ENCODE peak calls at places on chromosome 18, in seven cellular contexts. U is transverse colon, K is colonic mucosa, M is neuronal stem cell, X is SK-N-SH, Z is fibroblast of lung, Q is A549. N is an unnamed sample.

GRCh38 chr18:75249192-75249551 is 38.6 kb downstream of the TSHZ1 start:
- DNase-seq in U (no peak), K (no peak), M (no peak), X (no peak), Z (no peak), Q (no peak), N (no peak)

GRCh38 chr18:48539406-48540328 is 836 bp downstream of the CTIF start:
- DNase-seq in U (peak; percentile 45), K (peak; percentile 49), M (peak; percentile 57), X (peak; percentile 71), Z (peak; percentile 56), Q (peak; percentile 39), N (no peak)

GRCh38 chr18:39962546-39962945 is 1992.5 kb upstream of the PIK3C3 start:
- DNase-seq in U (no peak), K (no peak), M (no peak), X (no peak), Z (no peak), Q (no peak), N (no peak)

GRCh38 chr18:43780782-43781340 is 503.6 kb upstream of the SYT4 start:
- DNase-seq in U (no peak), K (no peak), M (no peak), X (no peak), Z (peak; percentile 65), Q (no peak), N (no peak)

GRCh38 chr18:5294113-5294617 is 1.4 kb downstream of the ZBTB14 start:
- DNase-seq in U (peak; percentile 73), K (peak; percentile 76), M (no peak), X (peak; percentile 6), Z (peak; percentile 5), Q (no peak), N (no peak)

GRCh38 chr18:48519431-48520100 is 19.3 kb upstream of the CTIF start:
- DNase-seq in U (no peak), K (no peak), M (no peak), X (no peak), Z (no peak), Q (no peak), N (no peak)

GRCh38 chr18:79958981-79959380 is 5.5 kb upstream of the HSBP1L1 start:
- DNase-seq in U (no peak), K (no peak), M (no peak), X (no peak), Z (no peak), Q (no peak), N (no peak)

GRCh38 chr18:55534547-55534946 is 53.4 kb downstream of the TCF4 start:
- DNase-seq in U (no peak), K (no peak), M (no peak), X (no peak), Z (peak; percentile 43), Q (no peak), N (no peak)

GRCh38 chr18:79502785-79503184 is 107.1 kb downstream of the NFATC1 start:
- DNase-seq in U (no peak), K (no peak), M (no peak), X (no peak), Z (peak; percentile 65), Q (no peak), N (peak; percentile 8)

GRCh38 chr18:33746261-33746660 is 168.2 kb downstream of the ASXL3 start:
- DNase-seq in U (no peak), K (no peak), M (no peak), X (no peak), Z (no peak), Q (no peak), N (no peak)

GRCh38 chr18:72181241-72181764 is 362.8 kb downstream of the CBLN2 start:
- DNase-seq in U (no peak), K (no peak), M (no peak), X (no peak), Z (no peak), Q (no peak), N (no peak)

GRCh38 chr18:21996261-21996892 is 173.0 kb upstream of the GATA6 start:
- DNase-seq in U (peak; percentile 51), K (peak; percentile 57), M (no peak), X (no peak), Z (peak; percentile 60), Q (no peak), N (no peak)

GRCh38 chr18:10410472-10411300 is 43.7 kb upstream of the APCDD1 start:
- DNase-seq in U (no peak), K (no peak), M (no peak), X (no peak), Z (peak; percentile 55), Q (no peak), N (no peak)

GRCh38 chr18:77098033-77098432 is 34.5 kb downstream of the MBP start:
- DNase-seq in U (no peak), K (no peak), M (no peak), X (no peak), Z (peak; percentile 57), Q (no peak), N (no peak)

GRCh38 chr18:61825386-61825785 is 67.4 kb downstream of the RNF152 start:
- DNase-seq in U (no peak), K (no peak), M (no peak), X (no peak), Z (peak; percentile 66), Q (no peak), N (no peak)

GRCh38 chr18:41870191-41870590 is 84.8 kb upstream of the PIK3C3 start:
- DNase-seq in U (no peak), K (no peak), M (no peak), X (no peak), Z (no peak), Q (no peak), N (no peak)

GRCh38 chr18:31454066-31454708 is 6.6 kb downstream of the DSG3 start:
- DNase-seq in U (no peak), K (no peak), M (no peak), X (no peak), Z (peak; percentile 96), Q (peak; percentile 82), N (no peak)

GRCh38 chr18:50422286-50422898 is 47.5 kb downstream of the SKA1 start:
- DNase-seq in U (no peak), K (no peak), M (no peak), X (no peak), Z (peak; percentile 11), Q (no peak), N (no peak)

GRCh38 chr18:48680871-48681270 is 142.0 kb downstream of the CTIF start:
- DNase-seq in U (no peak), K (no peak), M (peak; percentile 61), X (no peak), Z (no peak), Q (no peak), N (no peak)

GRCh38 chr18:79902640-79903039 is 48.8 kb downstream of the SLC66A2 start:
- DNase-seq in U (peak; percentile 6), K (no peak), M (no peak), X (no peak), Z (no peak), Q (no peak), N (no peak)

GRCh38 chr18:13151656-13152055 is 66.9 kb upstream of the LDLRAD4 start:
- DNase-seq in U (no peak), K (no peak), M (no peak), X (no peak), Z (no peak), Q (no peak), N (no peak)

GRCh38 chr18:13145636-13146190 is 72.8 kb upstream of the LDLRAD4 start:
- DNase-seq in U (no peak), K (no peak), M (no peak), X (no peak), Z (no peak), Q (no peak), N (no peak)

GRCh38 chr18:13141209-13141608 is 77.4 kb upstream of the LDLRAD4 start:
- DNase-seq in U (no peak), K (no peak), M (no peak), X (no peak), Z (no peak), Q (no peak), N (no peak)

GRCh38 chr18:13147146-13147545 is 71.4 kb upstream of the LDLRAD4 start:
- DNase-seq in U (no peak), K (no peak), M (no peak), X (no peak), Z (no peak), Q (no peak), N (no peak)
- H3K4me1 ChIP-seq in U (no peaks in the 10 kb centered on the region), K (no peaks in the 10 kb centered on the region), M (no peaks in the 10 kb centered on the region), X (no peaks in the 10 kb centered on the region), Z (no peaks in the 10 kb centered on the region), Q (no peaks in the 10 kb centered on the region), N (no peaks in the 10 kb centered on the region)

GRCh38 chr18:36031407-36031806 is 36.0 kb downstream of the RPRD1A start:
- DNase-seq in U (no peak), K (no peak), M (no peak), X (no peak), Z (no peak), Q (no peak), N (no peak)

GRCh38 chr18:36035253-36035652 is 32.1 kb downstream of the RPRD1A start:
- DNase-seq in U (no peak), K (no peak), M (no peak), X (peak; percentile 53), Z (peak; percentile 58), Q (no peak), N (no peak)

GRCh38 chr18:36028859-36029258 is 38.5 kb downstream of the RPRD1A start:
- DNase-seq in U (no peak), K (no peak), M (no peak), X (no peak), Z (peak; percentile 70), Q (no peak), N (no peak)

GRCh38 chr18:36034299-36034895 is 33.0 kb downstream of the RPRD1A start:
- DNase-seq in U (no peak), K (no peak), M (no peak), X (no peak), Z (no peak), Q (no peak), N (no peak)

GRCh38 chr18:36031903-36032302 is 35.5 kb downstream of the RPRD1A start:
- DNase-seq in U (no peak), K (no peak), M (no peak), X (no peak), Z (no peak), Q (no peak), N (no peak)
- H3K4me1 ChIP-seq in U (peaks cover 4% of the 10 kb centered on the region), K (no peaks in the 10 kb centered on the region), M (no peaks in the 10 kb centered on the region), X (peaks cover 10% of the 10 kb centered on the region), Z (no peaks in the 10 kb centered on the region), Q (peaks cover 3% of the 10 kb centered on the region), N (no peaks in the 10 kb centered on the region)

DNA sequence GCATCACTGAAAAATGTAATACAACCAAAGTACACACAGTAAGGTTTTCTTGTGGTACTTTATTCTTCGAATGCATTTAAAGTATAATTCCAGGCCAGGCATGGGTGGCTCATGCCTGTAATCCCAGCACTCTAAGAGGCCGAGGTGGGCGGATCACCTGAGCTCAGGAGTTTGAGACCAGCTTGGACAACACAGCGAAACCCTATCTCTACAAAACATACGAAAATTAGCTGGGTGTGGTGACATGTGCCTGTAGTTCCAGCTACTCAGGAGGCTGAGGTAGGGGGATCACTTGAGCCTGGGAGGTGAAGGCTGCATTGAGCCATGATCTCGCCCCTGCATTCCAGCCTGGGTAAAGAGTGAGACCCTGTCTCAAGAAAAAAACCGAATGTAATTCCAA is 3.9 kb upstream of the TTC39C start:
- DNase-seq in U (no peak), K (no peak), M (no peak), X (no peak), Z (no peak), Q (no peak), N (no peak)
- H3K4me1 ChIP-seq in U (peaks cover 7% of the 10 kb centered on the region), K (peaks cover 9% of the 10 kb centered on the region), M (peaks cover 2% of the 10 kb centered on the region), X (no peaks in the 10 kb centered on the region), Z (no peaks in the 10 kb centered on the region), Q (peaks cover under 1% of the 10 kb centered on the region), N (peaks cover 72% of the 10 kb centered on the region)

DNA sequence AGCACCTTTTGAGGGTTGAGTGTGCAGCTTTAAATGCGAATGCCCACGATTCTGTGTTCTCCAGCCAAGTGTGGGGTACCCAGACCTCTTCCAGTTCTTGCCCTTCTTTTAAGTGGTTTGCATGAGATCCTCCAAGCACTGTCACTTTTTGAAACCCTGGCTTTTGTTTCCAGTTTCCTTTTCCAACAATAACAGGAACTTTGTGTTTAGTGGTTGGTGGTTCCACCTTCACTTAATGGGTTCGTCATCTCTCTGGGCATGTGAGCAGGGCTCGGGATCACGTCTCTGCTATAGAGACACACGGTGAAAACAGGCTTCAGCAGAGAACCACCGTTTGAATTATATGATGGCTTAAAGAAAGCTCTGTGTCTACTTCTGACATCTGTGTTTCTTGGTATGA is 197.6 kb downstream of the LDLRAD4 start:
- DNase-seq in U (no peak), K (no peak), M (no peak), X (no peak), Z (peak; percentile 9), Q (no peak), N (no peak)
- H3K4me1 ChIP-seq in U (peaks cover 42% of the 10 kb centered on the region), K (peaks cover 14% of the 10 kb centered on the region), M (no peaks in the 10 kb centered on the region), X (no peaks in the 10 kb centered on the region), Z (no peaks in the 10 kb centered on the region), Q (no peaks in the 10 kb centered on the region), N (no peaks in the 10 kb centered on the region)